ENCODE peak calls at places on chromosomes 3 and 15, in four cellular contexts. One of them, this sample, is unnamed.

GRCh38 chr3:37905987-37906674 is 44.5 kb downstream of the CTDSPL start:
- DNase-seq in uterus: no peak
- DNase-seq in thoracic aorta: no peak
- DNase-seq in brain microvascular endothelial cell: peak
- DNase-seq in this sample: no peak

GRCh38 chr15:22903427-22903826 is 65.0 kb downstream of the NIPA2 start:
- DNase-seq in uterus: no peak
- DNase-seq in thoracic aorta: no peak
- DNase-seq in brain microvascular endothelial cell: no peak
- DNase-seq in this sample: no peak

GRCh38 chr3:31077021-31077601 is 182.7 kb upstream of the GADL1 start:
- DNase-seq in thoracic aorta: no peak
- DNase-seq in uterus: peak
- DNase-seq in brain microvascular endothelial cell: peak
- DNase-seq in this sample: no peak

GRCh38 chr15:29089731-29090616 is 179.6 kb downstream of the NSMCE3 start:
- DNase-seq in brain microvascular endothelial cell: no peak
- DNase-seq in thoracic aorta: no peak
- DNase-seq in uterus: no peak
- DNase-seq in this sample: no peak

GRCh38 chr3:143315766-143316165 is 196.2 kb downstream of the CHST2 start:
- DNase-seq in brain microvascular endothelial cell: no peak
- DNase-seq in thoracic aorta: no peak
- DNase-seq in uterus: no peak
- DNase-seq in this sample: no peak

GRCh38 chr15:59587085-59587826 is 24.3 kb upstream of the GCNT3 start:
- DNase-seq in uterus: no peak
- DNase-seq in thoracic aorta: no peak
- DNase-seq in brain microvascular endothelial cell: no peak
- DNase-seq in this sample: no peak

GRCh38 chr15:33064878-33065277 is 129.6 kb downstream of the FMN1 start:
- DNase-seq in brain microvascular endothelial cell: peak
- DNase-seq in uterus: no peak
- DNase-seq in thoracic aorta: no peak
- DNase-seq in this sample: no peak

GRCh38 chr3:55416381-55416821 is 70.7 kb downstream of the WNT5A start:
- DNase-seq in uterus: no peak
- DNase-seq in thoracic aorta: no peak
- DNase-seq in brain microvascular endothelial cell: peak
- DNase-seq in this sample: no peak

GRCh38 chr3:38646062-38646461 is 3.4 kb downstream of the SCN5A start:
- DNase-seq in brain microvascular endothelial cell: no peak
- DNase-seq in thoracic aorta: no peak
- DNase-seq in uterus: no peak
- DNase-seq in this sample: no peak

GRCh38 chr3:130242850-130243569 is 102.5 kb upstream of the COL6A5 start:
- DNase-seq in brain microvascular endothelial cell: peak
- DNase-seq in uterus: no peak
- DNase-seq in thoracic aorta: no peak
- DNase-seq in this sample: no peak

GRCh38 chr3:46558184-46559029 is 7.7 kb downstream of the LRRC2 start:
- DNase-seq in thoracic aorta: no peak
- DNase-seq in uterus: peak
- DNase-seq in brain microvascular endothelial cell: peak
- DNase-seq in this sample: peak

GRCh38 chr3:107842940-107843339 is 247.9 kb downstream of the CD47 start:
- DNase-seq in uterus: no peak
- DNase-seq in thoracic aorta: no peak
- DNase-seq in brain microvascular endothelial cell: no peak
- DNase-seq in this sample: no peak

GRCh38 chr3:77746892-77747291 is 707.0 kb downstream of the ROBO2 start:
- DNase-seq in brain microvascular endothelial cell: no peak
- DNase-seq in uterus: no peak
- DNase-seq in thoracic aorta: no peak
- DNase-seq in this sample: no peak

GRCh38 chr3:181855825-181856224 is 144.1 kb downstream of the SOX2 start:
- DNase-seq in thoracic aorta: no peak
- DNase-seq in brain microvascular endothelial cell: no peak
- DNase-seq in uterus: no peak
- DNase-seq in this sample: no peak

GRCh38 chr15:60720493-60721231 is 241.7 kb upstream of the ICE2 start:
- DNase-seq in uterus: no peak
- DNase-seq in brain microvascular endothelial cell: no peak
- DNase-seq in thoracic aorta: no peak
- DNase-seq in this sample: no peak

GRCh38 chr3:64056616-64057165 is 33.4 kb upstream of the PSMD6 start:
- DNase-seq in brain microvascular endothelial cell: peak
- DNase-seq in uterus: no peak
- DNase-seq in thoracic aorta: no peak
- DNase-seq in this sample: no peak

GRCh38 chr3:14761121-14761672 is 57.6 kb upstream of the FGD5 start:
- DNase-seq in thoracic aorta: no peak
- DNase-seq in brain microvascular endothelial cell: no peak
- DNase-seq in uterus: no peak
- DNase-seq in this sample: no peak

GRCh38 chr3:156865732-156866131 is 39.6 kb downstream of the LEKR1 start:
- DNase-seq in thoracic aorta: no peak
- DNase-seq in uterus: no peak
- DNase-seq in brain microvascular endothelial cell: no peak
- DNase-seq in this sample: no peak

GRCh38 chr3:154131850-154132249 is 10.7 kb downstream of the ARHGEF26 start:
- DNase-seq in uterus: no peak
- DNase-seq in brain microvascular endothelial cell: no peak
- DNase-seq in thoracic aorta: no peak
- DNase-seq in this sample: no peak

GRCh38 chr3:59308684-59309083 is 258.9 kb upstream of the CFAP20DC start:
- DNase-seq in uterus: no peak
- DNase-seq in brain microvascular endothelial cell: no peak
- DNase-seq in thoracic aorta: no peak
- DNase-seq in this sample: no peak

GRCh38 chr3:112020653-112021052 is 13.9 kb upstream of the TMPRSS7 start:
- DNase-seq in uterus: no peak
- DNase-seq in brain microvascular endothelial cell: no peak
- DNase-seq in thoracic aorta: no peak
- DNase-seq in this sample: no peak

GRCh38 chr3:147656023-147656422 is 246.9 kb downstream of the ZIC1 start:
- DNase-seq in brain microvascular endothelial cell: peak
- DNase-seq in uterus: no peak
- DNase-seq in thoracic aorta: no peak
- DNase-seq in this sample: no peak

GRCh38 chr3:42533161-42533897 is 30.9 kb downstream of the VIPR1 start:
- DNase-seq in brain microvascular endothelial cell: no peak
- DNase-seq in uterus: no peak
- DNase-seq in thoracic aorta: no peak
- DNase-seq in this sample: no peak

GRCh38 chr3:100400424-100400781 is 486 bp downstream of the TOMM70 start:
- DNase-seq in brain microvascular endothelial cell: no peak
- DNase-seq in thoracic aorta: no peak
- DNase-seq in uterus: no peak
- DNase-seq in this sample: no peak

GRCh38 chr15:90829942-90830440 is 38.4 kb upstream of the FURIN start:
- DNase-seq in thoracic aorta: no peak
- DNase-seq in brain microvascular endothelial cell: no peak
- DNase-seq in uterus: peak
- DNase-seq in this sample: no peak

GRCh38 chr3:12859840-12860239 is 18.5 kb upstream of the RPL32 start:
- DNase-seq in thoracic aorta: no peak
- DNase-seq in uterus: no peak
- DNase-seq in brain microvascular endothelial cell: no peak
- DNase-seq in this sample: no peak

GRCh38 chr15:26967719-26968269 is 3.2 kb upstream of the GABRG3 start:
- DNase-seq in brain microvascular endothelial cell: no peak
- DNase-seq in thoracic aorta: no peak
- DNase-seq in uterus: no peak
- DNase-seq in this sample: no peak

GRCh38 chr3:14548321-14548729 is 8.2 kb upstream of the GRIP2 start:
- DNase-seq in brain microvascular endothelial cell: peak
- DNase-seq in thoracic aorta: no peak
- DNase-seq in uterus: peak
- DNase-seq in this sample: no peak

GRCh38 chr15:95284933-95285401 is 1045.5 kb upstream of the NR2F2 start:
- DNase-seq in uterus: no peak
- DNase-seq in brain microvascular endothelial cell: no peak
- DNase-seq in thoracic aorta: no peak
- DNase-seq in this sample: no peak

GRCh38 chr15:98657721-98658120 is 9.4 kb downstream of the IGF1R start:
- DNase-seq in uterus: no peak
- DNase-seq in brain microvascular endothelial cell: no peak
- DNase-seq in thoracic aorta: no peak
- DNase-seq in this sample: no peak

GRCh38 chr3:159929181-159929893 is 59.3 kb upstream of the IL12A start:
- DNase-seq in brain microvascular endothelial cell: peak
- DNase-seq in uterus: no peak
- DNase-seq in thoracic aorta: no peak
- DNase-seq in this sample: no peak

GRCh38 chr15:65512189-65512588 is 5.3 kb downstream of the DPP8 start:
- DNase-seq in uterus: no peak
- DNase-seq in thoracic aorta: no peak
- DNase-seq in brain microvascular endothelial cell: no peak
- DNase-seq in this sample: no peak

GRCh38 chr15:76994496-76994895 is 430 bp upstream of the PSTPIP1 start:
- DNase-seq in thoracic aorta: no peak
- DNase-seq in brain microvascular endothelial cell: no peak
- DNase-seq in uterus: no peak
- DNase-seq in this sample: no peak

GRCh38 chr3:117885046-117885445 is 1149.6 kb downstream of the IGSF11 start:
- DNase-seq in thoracic aorta: no peak
- DNase-seq in brain microvascular endothelial cell: no peak
- DNase-seq in uterus: no peak
- DNase-seq in this sample: no peak

GRCh38 chr15:50249704-50250103 is 15.8 kb downstream of the HDC start:
- DNase-seq in brain microvascular endothelial cell: no peak
- DNase-seq in uterus: no peak
- DNase-seq in thoracic aorta: no peak
- DNase-seq in this sample: no peak

GRCh38 chr3:129398803-129399144 is 29.7 kb downstream of the EFCAB12 start:
- DNase-seq in uterus: no peak
- DNase-seq in brain microvascular endothelial cell: no peak
- DNase-seq in thoracic aorta: no peak
- DNase-seq in this sample: no peak

GRCh38 chr3:50333744-50334328 is 5.8 kb upstream of the TUSC2 start:
- DNase-seq in uterus: peak
- DNase-seq in thoracic aorta: no peak
- DNase-seq in brain microvascular endothelial cell: peak
- DNase-seq in this sample: no peak

GRCh38 chr3:50337175-50337861 is 3.3 kb downstream of the RASSF1 start:
- DNase-seq in uterus: peak
- DNase-seq in thoracic aorta: peak
- DNase-seq in brain microvascular endothelial cell: peak
- DNase-seq in this sample: peak

GRCh38 chr3:50334339-50335075 is 6.1 kb downstream of the RASSF1 start:
- DNase-seq in uterus: no peak
- DNase-seq in thoracic aorta: no peak
- DNase-seq in brain microvascular endothelial cell: no peak
- DNase-seq in this sample: no peak

GRCh38 chr3:50338989-50339388 is 1.6 kb downstream of the RASSF1 start:
- DNase-seq in uterus: no peak
- DNase-seq in brain microvascular endothelial cell: no peak
- DNase-seq in thoracic aorta: no peak
- DNase-seq in this sample: no peak

DNA sequence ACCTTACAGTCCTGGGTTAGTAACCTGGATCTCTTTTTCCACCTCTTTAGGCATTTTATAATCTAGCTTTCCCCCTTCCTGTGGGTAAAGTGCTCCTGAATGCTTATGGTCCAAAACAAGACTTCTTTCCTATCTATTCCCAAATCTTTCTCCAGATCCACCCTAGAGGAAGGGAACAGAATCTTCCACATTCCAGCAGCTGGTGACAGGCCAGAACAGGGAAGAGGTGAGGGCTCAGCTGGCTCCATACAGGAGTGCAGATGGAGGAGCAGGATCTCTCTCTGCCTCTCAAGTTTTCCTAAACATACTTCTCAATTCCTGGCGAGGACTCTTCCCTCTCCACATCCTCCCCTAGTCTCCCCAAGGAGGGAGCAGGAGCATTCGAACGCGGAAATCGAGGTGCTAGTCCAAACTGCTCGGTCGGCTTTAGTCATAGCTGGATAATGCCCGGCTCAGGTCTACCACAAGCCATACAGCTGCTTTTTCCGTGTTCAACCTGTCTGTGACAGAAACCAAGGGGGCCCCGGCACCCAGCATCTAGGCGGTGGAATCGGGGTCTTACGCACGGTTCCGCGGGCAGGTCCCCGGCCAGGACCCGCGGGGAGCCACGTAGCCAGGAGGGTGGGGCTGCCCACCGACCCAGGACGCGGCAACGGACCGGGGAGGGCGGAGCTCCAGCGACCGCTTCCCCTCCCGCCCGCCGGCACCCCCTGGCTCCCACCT is 4.0 kb downstream of the RASSF1 start:
- DNase-seq in brain microvascular endothelial cell: no peak
- DNase-seq in thoracic aorta: no peak
- DNase-seq in uterus: no peak
- DNase-seq in this sample: no peak
- TF ChIP-seq CTCF in brain microvascular endothelial cell: peak
- TF ChIP-seq CTCF in thoracic aorta: no peak
- TF ChIP-seq CTCF in uterus: no peak
- TF ChIP-seq CTCF in this sample: no peak

GRCh38 chr3:71955549-71956373 is 170.8 kb upstream of the PROK2 start:
- DNase-seq in thoracic aorta: peak
- DNase-seq in brain microvascular endothelial cell: peak
- DNase-seq in uterus: peak
- DNase-seq in this sample: peak
- TF ChIP-seq CTCF in thoracic aorta: peak
- TF ChIP-seq CTCF in brain microvascular endothelial cell: peak
- TF ChIP-seq CTCF in uterus: peak
- TF ChIP-seq CTCF in this sample: no peak

GRCh38 chr3:171514466-171514865 is 54.3 kb upstream of the TNIK start:
- DNase-seq in thoracic aorta: no peak
- DNase-seq in brain microvascular endothelial cell: no peak
- DNase-seq in uterus: no peak
- DNase-seq in this sample: no peak
- TF ChIP-seq CTCF in thoracic aorta: no peak
- TF ChIP-seq CTCF in brain microvascular endothelial cell: no peak
- TF ChIP-seq CTCF in uterus: no peak
- TF ChIP-seq CTCF in this sample: no peak

DNA sequence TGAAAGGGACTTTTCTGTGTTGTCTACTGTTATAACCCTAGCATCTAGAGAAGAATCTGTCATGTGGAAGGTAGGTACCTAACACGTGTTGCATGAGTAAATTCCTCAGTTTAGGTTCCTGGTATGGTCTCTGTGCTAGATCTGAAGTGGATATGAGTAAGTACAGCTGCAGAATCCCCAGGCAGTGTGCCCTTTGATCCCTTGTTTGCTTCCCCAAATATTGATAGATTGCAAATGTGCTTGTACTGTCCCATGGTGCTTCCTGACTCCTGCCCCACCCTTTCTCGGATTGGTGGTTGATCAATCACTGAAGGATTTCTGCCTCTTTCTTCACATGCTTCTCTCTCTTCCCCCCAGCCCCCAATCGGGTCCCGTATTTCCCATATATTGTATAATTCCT is 450.4 kb downstream of the UNC13C start:
- DNase-seq in thoracic aorta: no peak
- DNase-seq in uterus: no peak
- DNase-seq in brain microvascular endothelial cell: no peak
- DNase-seq in this sample: no peak
- TF ChIP-seq CTCF in thoracic aorta: no peak
- TF ChIP-seq CTCF in uterus: no peak
- TF ChIP-seq CTCF in brain microvascular endothelial cell: no peak
- TF ChIP-seq CTCF in this sample: no peak